ENCODE peak calls at places on chromosomes 11 and 22, in six cellular contexts. One of them, this sample, is unnamed.

GRCh38 chr11:76794371-76795284 is 11.5 kb downstream of the TSKU start:
- DNase-seq in IMR-90: no peak
- DNase-seq in cardiac muscle cell: no peak
- DNase-seq in SK-N-SH: no peak
- DNase-seq in aorta: no peak
- DNase-seq in Panc1: no peak
- DNase-seq in this sample: peak; percentile 52

GRCh38 chr11:33860926-33861325 is 30.9 kb downstream of the LMO2 start:
- DNase-seq in IMR-90: no peak
- DNase-seq in cardiac muscle cell: no peak
- DNase-seq in SK-N-SH: no peak
- DNase-seq in aorta: no peak
- DNase-seq in Panc1: no peak
- DNase-seq in this sample: no peak

GRCh38 chr11:75174781-75175370 is 24.0 kb downstream of the SLCO2B1 start:
- DNase-seq in IMR-90: peak; percentile 34
- DNase-seq in cardiac muscle cell: no peak
- DNase-seq in SK-N-SH: no peak
- DNase-seq in aorta: peak; percentile 77
- DNase-seq in Panc1: no peak
- DNase-seq in this sample: no peak

GRCh38 chr11:76661835-76662434 is 8.6 kb downstream of the LRRC32 start:
- DNase-seq in IMR-90: no peak
- DNase-seq in cardiac muscle cell: no peak
- DNase-seq in SK-N-SH: no peak
- DNase-seq in aorta: no peak
- DNase-seq in Panc1: no peak
- DNase-seq in this sample: no peak

GRCh38 chr22:32957093-32957835 is 100.9 kb downstream of the SYN3 start:
- DNase-seq in IMR-90: no peak
- DNase-seq in cardiac muscle cell: no peak
- DNase-seq in SK-N-SH: peak; percentile 66
- DNase-seq in aorta: no peak
- DNase-seq in Panc1: no peak
- DNase-seq in this sample: no peak

GRCh38 chr11:70167723-70168404 is 35.2 kb upstream of the FADD start:
- DNase-seq in IMR-90: no peak
- DNase-seq in cardiac muscle cell: no peak
- DNase-seq in SK-N-SH: no peak
- DNase-seq in aorta: no peak
- DNase-seq in Panc1: no peak
- DNase-seq in this sample: no peak

GRCh38 chr11:67439321-67440228 is 2.1 kb upstream of the PTPRCAP start:
- DNase-seq in IMR-90: no peak
- DNase-seq in cardiac muscle cell: peak; percentile 17
- DNase-seq in SK-N-SH: no peak
- DNase-seq in aorta: no peak
- DNase-seq in Panc1: no peak
- DNase-seq in this sample: peak; percentile 55

GRCh38 chr11:86726118-86726748 is 53.8 kb upstream of the ME3 start:
- DNase-seq in IMR-90: peak; percentile 55
- DNase-seq in cardiac muscle cell: no peak
- DNase-seq in SK-N-SH: no peak
- DNase-seq in aorta: no peak
- DNase-seq in Panc1: no peak
- DNase-seq in this sample: no peak

GRCh38 chr11:61957028-61957770 is 7.0 kb downstream of the BEST1 start:
- DNase-seq in IMR-90: no peak
- DNase-seq in cardiac muscle cell: no peak
- DNase-seq in SK-N-SH: no peak
- DNase-seq in aorta: no peak
- DNase-seq in Panc1: no peak
- DNase-seq in this sample: no peak

GRCh38 chr11:106101797-106102196 is 24.3 kb downstream of the AASDHPPT start:
- DNase-seq in IMR-90: peak; percentile 86
- DNase-seq in cardiac muscle cell: peak; percentile 15
- DNase-seq in SK-N-SH: no peak
- DNase-seq in aorta: no peak
- DNase-seq in Panc1: no peak
- DNase-seq in this sample: no peak

GRCh38 chr22:40721266-40721665 is 42.0 kb downstream of the MCHR1 start:
- DNase-seq in IMR-90: peak; percentile 71
- DNase-seq in cardiac muscle cell: no peak
- DNase-seq in SK-N-SH: peak; percentile 50
- DNase-seq in aorta: no peak
- DNase-seq in Panc1: no peak
- DNase-seq in this sample: no peak

GRCh38 chr11:68047437-68048290 is 8.8 kb downstream of the TCIRG1 start:
- DNase-seq in IMR-90: no peak
- DNase-seq in cardiac muscle cell: no peak
- DNase-seq in SK-N-SH: no peak
- DNase-seq in aorta: no peak
- DNase-seq in Panc1: no peak
- DNase-seq in this sample: no peak

GRCh38 chr11:68383976-68384501 is 71.6 kb downstream of the LRP5 start:
- DNase-seq in IMR-90: peak; percentile 40
- DNase-seq in cardiac muscle cell: peak; percentile 62
- DNase-seq in SK-N-SH: peak; percentile 87
- DNase-seq in aorta: peak; percentile 77
- DNase-seq in Panc1: peak; percentile 32
- DNase-seq in this sample: no peak

GRCh38 chr11:9604134-9604533 is 30.7 kb downstream of the WEE1 start:
- DNase-seq in IMR-90: peak; percentile 26
- DNase-seq in cardiac muscle cell: no peak
- DNase-seq in SK-N-SH: no peak
- DNase-seq in aorta: no peak
- DNase-seq in Panc1: no peak
- DNase-seq in this sample: no peak

GRCh38 chr11:28759311-28759710 is 651.1 kb downstream of the METTL15 start:
- DNase-seq in IMR-90: peak; percentile 59
- DNase-seq in cardiac muscle cell: peak; percentile 76
- DNase-seq in SK-N-SH: no peak
- DNase-seq in aorta: no peak
- DNase-seq in Panc1: no peak
- DNase-seq in this sample: no peak

GRCh38 chr11:69823641-69824285 is 4.5 kb upstream of the FGF3 start:
- DNase-seq in IMR-90: no peak
- DNase-seq in cardiac muscle cell: no peak
- DNase-seq in SK-N-SH: no peak
- DNase-seq in aorta: no peak
- DNase-seq in Panc1: no peak
- DNase-seq in this sample: no peak

GRCh38 chr11:17721242-17721999 is 2.0 kb downstream of the MYOD1 start:
- DNase-seq in IMR-90: no peak
- DNase-seq in cardiac muscle cell: no peak
- DNase-seq in SK-N-SH: peak; percentile 62
- DNase-seq in aorta: no peak
- DNase-seq in Panc1: no peak
- DNase-seq in this sample: no peak

GRCh38 chr22:48959496-48959895 is 868.2 kb downstream of the BRD1 start:
- DNase-seq in IMR-90: no peak
- DNase-seq in cardiac muscle cell: no peak
- DNase-seq in SK-N-SH: no peak
- DNase-seq in aorta: peak; percentile 24
- DNase-seq in Panc1: no peak
- DNase-seq in this sample: no peak

GRCh38 chr11:102241026-102241425 is 76.3 kb upstream of the BIRC3 start:
- DNase-seq in IMR-90: peak; percentile 50
- DNase-seq in cardiac muscle cell: no peak
- DNase-seq in SK-N-SH: no peak
- DNase-seq in aorta: no peak
- DNase-seq in Panc1: no peak
- DNase-seq in this sample: no peak

GRCh38 chr11:1138053-1138452 is 19.7 kb upstream of the MUC5AC start:
- DNase-seq in IMR-90: peak; percentile 82
- DNase-seq in cardiac muscle cell: no peak
- DNase-seq in SK-N-SH: no peak
- DNase-seq in aorta: no peak
- DNase-seq in Panc1: no peak
- DNase-seq in this sample: no peak

GRCh38 chr11:46099973-46100335 is 21.3 kb downstream of the PHF21A start:
- DNase-seq in IMR-90: peak; percentile 41
- DNase-seq in cardiac muscle cell: peak; percentile 44
- DNase-seq in SK-N-SH: no peak
- DNase-seq in aorta: no peak
- DNase-seq in Panc1: no peak
- DNase-seq in this sample: no peak

GRCh38 chr11:13011366-13012036 is 2.4 kb downstream of the RASSF10 start:
- DNase-seq in IMR-90: no peak
- DNase-seq in cardiac muscle cell: no peak
- DNase-seq in SK-N-SH: no peak
- DNase-seq in aorta: no peak
- DNase-seq in Panc1: no peak
- DNase-seq in this sample: no peak

GRCh38 chr11:31815743-31816466 is 4.8 kb upstream of the PAX6 start:
- DNase-seq in IMR-90: no peak
- DNase-seq in cardiac muscle cell: no peak
- DNase-seq in SK-N-SH: peak; percentile 41
- DNase-seq in aorta: no peak
- DNase-seq in Panc1: no peak
- DNase-seq in this sample: no peak

GRCh38 chr11:94060401-94060800 is 39.2 kb downstream of the HEPHL1 start:
- DNase-seq in IMR-90: peak; percentile 35
- DNase-seq in cardiac muscle cell: peak; percentile 1
- DNase-seq in SK-N-SH: no peak
- DNase-seq in aorta: no peak
- DNase-seq in Panc1: no peak
- DNase-seq in this sample: no peak

GRCh38 chr22:43439368-43440102 is 27.7 kb downstream of the MPPED1 start:
- DNase-seq in IMR-90: no peak
- DNase-seq in cardiac muscle cell: no peak
- DNase-seq in SK-N-SH: no peak
- DNase-seq in aorta: no peak
- DNase-seq in Panc1: no peak
- DNase-seq in this sample: no peak

GRCh38 chr11:92152245-92152644 is 72.4 kb upstream of the FAT3 start:
- DNase-seq in IMR-90: no peak
- DNase-seq in cardiac muscle cell: no peak
- DNase-seq in SK-N-SH: peak; percentile 16
- DNase-seq in aorta: no peak
- DNase-seq in Panc1: no peak
- DNase-seq in this sample: no peak
- H3K4me1 ChIP-seq in IMR-90: no peaks in the 10 kb centered on the region
- H3K4me1 ChIP-seq in cardiac muscle cell: no peaks in the 10 kb centered on the region
- H3K4me1 ChIP-seq in SK-N-SH: no peaks in the 10 kb centered on the region
- H3K4me1 ChIP-seq in aorta: peaks cover 1% of the 10 kb centered on the region
- H3K4me1 ChIP-seq in Panc1: no peaks in the 10 kb centered on the region
- H3K4me1 ChIP-seq in this sample: no peaks in the 10 kb centered on the region

DNA sequence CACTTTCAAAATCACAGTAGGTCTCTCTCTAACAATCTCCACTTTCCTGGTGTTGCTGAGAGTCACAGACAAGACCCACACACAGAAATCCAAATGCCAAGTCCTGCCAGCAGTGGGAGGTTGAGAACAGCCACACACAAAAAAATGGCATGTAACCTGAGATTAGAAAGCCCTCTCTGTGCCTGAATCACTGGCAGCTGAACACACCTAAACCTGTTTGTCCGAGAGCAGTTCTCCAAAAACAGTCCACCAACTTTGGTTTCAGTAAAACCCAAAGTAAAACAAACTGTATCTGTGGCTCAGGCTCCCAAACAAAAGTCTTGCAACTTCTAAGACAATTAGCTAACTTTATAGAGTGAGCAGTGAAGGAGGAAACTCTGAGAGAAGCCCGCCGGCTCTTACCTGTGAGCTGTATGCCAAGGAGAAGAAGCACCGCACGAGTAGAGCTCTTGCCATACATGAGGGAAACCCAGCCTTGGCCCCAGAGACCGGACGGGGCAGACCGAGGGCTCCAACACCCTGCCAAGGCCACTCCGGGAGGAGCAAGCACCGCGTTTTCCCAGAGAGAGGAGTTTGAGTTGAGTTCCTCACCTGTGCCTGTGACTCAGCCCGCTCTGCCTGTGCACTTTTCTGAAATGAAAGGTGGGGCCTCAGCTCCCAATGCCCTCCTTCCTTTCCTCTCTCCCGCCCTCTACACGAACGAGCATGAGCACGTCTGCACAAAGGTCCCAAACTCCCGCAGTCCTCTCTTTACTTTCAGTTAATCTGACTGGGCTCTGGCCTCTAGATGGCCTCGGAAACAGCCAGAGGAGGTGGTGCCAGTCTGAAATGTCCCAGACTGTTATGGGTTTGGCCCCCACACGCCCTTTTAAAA is at the start of gene MPZL2:
- DNase-seq in IMR-90: no peak
- DNase-seq in cardiac muscle cell: no peak
- DNase-seq in SK-N-SH: no peak
- DNase-seq in aorta: peak; percentile 45
- DNase-seq in Panc1: no peak
- DNase-seq in this sample: peak; percentile 94
- H3K4me3 ChIP-seq in IMR-90: no peak within 1 kb of the TSS
- H3K4me3 ChIP-seq in cardiac muscle cell: no peak within 1 kb of the TSS
- H3K4me3 ChIP-seq in SK-N-SH: peak within 1 kb of the TSS; percentile 22
- H3K4me3 ChIP-seq in aorta: no peak within 1 kb of the TSS
- H3K4me3 ChIP-seq in Panc1: peak within 1 kb of the TSS; percentile 25
- H3K4me3 ChIP-seq in this sample: peak within 1 kb of the TSS; percentile 63

GRCh38 chr22:36457688-36458450 is 23.6 kb downstream of the TXN2 start:
- DNase-seq in IMR-90: no peak
- DNase-seq in cardiac muscle cell: peak; percentile 69
- DNase-seq in SK-N-SH: no peak
- DNase-seq in aorta: peak; percentile 81
- DNase-seq in Panc1: no peak
- DNase-seq in this sample: no peak

GRCh38 chr22:36462475-36462790 is 19.0 kb downstream of the TXN2 start:
- DNase-seq in IMR-90: no peak
- DNase-seq in cardiac muscle cell: no peak
- DNase-seq in SK-N-SH: no peak
- DNase-seq in aorta: no peak
- DNase-seq in Panc1: no peak
- DNase-seq in this sample: no peak

GRCh38 chr22:36461665-36462474 is 19.6 kb downstream of the TXN2 start:
- DNase-seq in IMR-90: peak; percentile 94
- DNase-seq in cardiac muscle cell: peak; percentile 64
- DNase-seq in SK-N-SH: no peak
- DNase-seq in aorta: peak; percentile 86
- DNase-seq in Panc1: no peak
- DNase-seq in this sample: peak; percentile 85

GRCh38 chr22:36463783-36464184 is 17.7 kb downstream of the TXN2 start:
- DNase-seq in IMR-90: no peak
- DNase-seq in cardiac muscle cell: no peak
- DNase-seq in SK-N-SH: no peak
- DNase-seq in aorta: peak; percentile 87
- DNase-seq in Panc1: no peak
- DNase-seq in this sample: no peak

DNA sequence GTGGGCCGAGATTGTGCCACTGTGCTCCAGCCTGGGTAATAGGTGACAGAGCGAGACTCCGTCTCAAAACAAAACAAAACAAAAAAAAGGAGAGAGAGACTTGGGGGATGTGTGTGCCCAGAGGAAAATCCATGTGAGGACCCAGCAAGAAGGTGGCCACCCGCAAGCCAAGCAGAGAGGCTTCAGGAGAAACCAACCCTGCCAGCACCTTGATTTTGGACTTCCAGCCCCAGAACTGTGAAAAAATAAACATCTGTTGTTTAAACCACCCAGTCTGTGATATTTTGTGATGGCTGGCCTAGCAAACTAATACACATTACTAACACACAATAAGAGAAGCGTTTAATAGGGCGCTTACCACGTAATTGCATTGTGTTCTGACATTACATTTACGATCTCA is 21.2 kb downstream of the TXN2 start:
- DNase-seq in IMR-90: no peak
- DNase-seq in cardiac muscle cell: no peak
- DNase-seq in SK-N-SH: no peak
- DNase-seq in aorta: no peak
- DNase-seq in Panc1: no peak
- DNase-seq in this sample: no peak
- H3K4me1 ChIP-seq in IMR-90: peaks cover 23% of the 10 kb centered on the region
- H3K4me1 ChIP-seq in cardiac muscle cell: peaks cover 34% of the 10 kb centered on the region
- H3K4me1 ChIP-seq in SK-N-SH: peaks cover 19% of the 10 kb centered on the region
- H3K4me1 ChIP-seq in aorta: no peaks in the 10 kb centered on the region
- H3K4me1 ChIP-seq in Panc1: peaks cover 42% of the 10 kb centered on the region
- H3K4me1 ChIP-seq in this sample: peaks cover 22% of the 10 kb centered on the region

GRCh38 chr22:39041908-39042307 is 1.2 kb downstream of the APOBEC3F start:
- DNase-seq in IMR-90: no peak
- DNase-seq in cardiac muscle cell: no peak
- DNase-seq in SK-N-SH: no peak
- DNase-seq in aorta: no peak
- DNase-seq in Panc1: no peak
- DNase-seq in this sample: no peak
- H3K4me3 ChIP-seq in IMR-90: no peak overlapping the region
- H3K4me3 ChIP-seq in cardiac muscle cell: no peak overlapping the region
- H3K4me3 ChIP-seq in SK-N-SH: no peak overlapping the region
- H3K4me3 ChIP-seq in aorta: no peak overlapping the region
- H3K4me3 ChIP-seq in Panc1: no peak overlapping the region
- H3K4me3 ChIP-seq in this sample: no peak overlapping the region